ENCODE peak calls at places on chromosomes 13 and 19, in six cellular contexts. One of them, this sample, is unnamed.
A peak's percentile ranks its signal among the peaks of the same experiment; 100 is the strongest.

GRCh38 chr19:34556500-34556899 is 74.9 kb downstream of the WTIP start:
- DNase-seq in WERI-Rb-1: peak; percentile 56
- DNase-seq in CD4-positive, alpha-beta memory T cell: no peak
- DNase-seq in CD8-positive, alpha-beta T cell: no peak
- DNase-seq in CD4-positive, CD25-positive, alpha-beta regulatory T cell: peak; percentile 0
- DNase-seq in endodermal cell: peak; percentile 84
- DNase-seq in this sample: peak; percentile 36

GRCh38 chr13:94332360-94333040 is 147.0 kb downstream of the DCT start:
- DNase-seq in WERI-Rb-1: no peak
- DNase-seq in CD4-positive, alpha-beta memory T cell: no peak
- DNase-seq in CD8-positive, alpha-beta T cell: no peak
- DNase-seq in CD4-positive, CD25-positive, alpha-beta regulatory T cell: no peak
- DNase-seq in endodermal cell: no peak
- DNase-seq in this sample: no peak

GRCh38 chr19:55308281-55308680 is 16.9 kb downstream of the TMEM150B start:
- DNase-seq in WERI-Rb-1: no peak
- DNase-seq in CD4-positive, alpha-beta memory T cell: no peak
- DNase-seq in CD8-positive, alpha-beta T cell: no peak
- DNase-seq in CD4-positive, CD25-positive, alpha-beta regulatory T cell: no peak
- DNase-seq in endodermal cell: no peak
- DNase-seq in this sample: no peak

GRCh38 chr13:111642156-111642767 is 321.8 kb downstream of the TEX29 start:
- DNase-seq in WERI-Rb-1: no peak
- DNase-seq in CD4-positive, alpha-beta memory T cell: no peak
- DNase-seq in CD8-positive, alpha-beta T cell: no peak
- DNase-seq in CD4-positive, CD25-positive, alpha-beta regulatory T cell: no peak
- DNase-seq in endodermal cell: peak; percentile 31
- DNase-seq in this sample: no peak

GRCh38 chr19:16419671-16420394 is 51.9 kb downstream of the EPS15L1 start:
- DNase-seq in WERI-Rb-1: no peak
- DNase-seq in CD4-positive, alpha-beta memory T cell: no peak
- DNase-seq in CD8-positive, alpha-beta T cell: no peak
- DNase-seq in CD4-positive, CD25-positive, alpha-beta regulatory T cell: no peak
- DNase-seq in endodermal cell: peak; percentile 64
- DNase-seq in this sample: no peak

GRCh38 chr13:20151612-20152011 is 9.2 kb downstream of the GJA3 start:
- DNase-seq in WERI-Rb-1: no peak
- DNase-seq in CD4-positive, alpha-beta memory T cell: no peak
- DNase-seq in CD8-positive, alpha-beta T cell: peak; percentile 15
- DNase-seq in CD4-positive, CD25-positive, alpha-beta regulatory T cell: no peak
- DNase-seq in endodermal cell: no peak
- DNase-seq in this sample: peak; percentile 20

GRCh38 chr13:50244913-50245574 is 229.8 kb downstream of the KCNRG start:
- DNase-seq in WERI-Rb-1: no peak
- DNase-seq in CD4-positive, alpha-beta memory T cell: no peak
- DNase-seq in CD8-positive, alpha-beta T cell: no peak
- DNase-seq in CD4-positive, CD25-positive, alpha-beta regulatory T cell: peak; percentile 57
- DNase-seq in endodermal cell: no peak
- DNase-seq in this sample: peak; percentile 85

GRCh38 chr19:7541481-7541824 is 5.9 kb downstream of the PNPLA6 start:
- DNase-seq in WERI-Rb-1: no peak
- DNase-seq in CD4-positive, alpha-beta memory T cell: no peak
- DNase-seq in CD8-positive, alpha-beta T cell: no peak
- DNase-seq in CD4-positive, CD25-positive, alpha-beta regulatory T cell: no peak
- DNase-seq in endodermal cell: no peak
- DNase-seq in this sample: no peak

GRCh38 chr13:96696501-96696900 is 297.8 kb downstream of the OXGR1 start:
- DNase-seq in WERI-Rb-1: no peak
- DNase-seq in CD4-positive, alpha-beta memory T cell: no peak
- DNase-seq in CD8-positive, alpha-beta T cell: no peak
- DNase-seq in CD4-positive, CD25-positive, alpha-beta regulatory T cell: no peak
- DNase-seq in endodermal cell: no peak
- DNase-seq in this sample: no peak

GRCh38 chr13:98004107-98004506 is 50.6 kb downstream of the IPO5 start:
- DNase-seq in WERI-Rb-1: no peak
- DNase-seq in CD4-positive, alpha-beta memory T cell: no peak
- DNase-seq in CD8-positive, alpha-beta T cell: no peak
- DNase-seq in CD4-positive, CD25-positive, alpha-beta regulatory T cell: no peak
- DNase-seq in endodermal cell: no peak
- DNase-seq in this sample: no peak

GRCh38 chr13:108915095-108915633 is 285.8 kb downstream of the MYO16 start:
- DNase-seq in WERI-Rb-1: no peak
- DNase-seq in CD4-positive, alpha-beta memory T cell: no peak
- DNase-seq in CD8-positive, alpha-beta T cell: no peak
- DNase-seq in CD4-positive, CD25-positive, alpha-beta regulatory T cell: peak; percentile 28
- DNase-seq in endodermal cell: no peak
- DNase-seq in this sample: peak; percentile 25

GRCh38 chr13:59425211-59425721 is 738.5 kb downstream of the DIAPH3 start:
- DNase-seq in WERI-Rb-1: no peak
- DNase-seq in CD4-positive, alpha-beta memory T cell: no peak
- DNase-seq in CD8-positive, alpha-beta T cell: no peak
- DNase-seq in CD4-positive, CD25-positive, alpha-beta regulatory T cell: no peak
- DNase-seq in endodermal cell: no peak
- DNase-seq in this sample: no peak

GRCh38 chr19:18439025-18439909 is 1.3 kb upstream of the ISYNA1 start:
- DNase-seq in WERI-Rb-1: no peak
- DNase-seq in CD4-positive, alpha-beta memory T cell: no peak
- DNase-seq in CD8-positive, alpha-beta T cell: no peak
- DNase-seq in CD4-positive, CD25-positive, alpha-beta regulatory T cell: no peak
- DNase-seq in endodermal cell: peak; percentile 58
- DNase-seq in this sample: no peak

GRCh38 chr13:74889321-74889720 is 592.6 kb downstream of the TBC1D4 start:
- DNase-seq in WERI-Rb-1: no peak
- DNase-seq in CD4-positive, alpha-beta memory T cell: no peak
- DNase-seq in CD8-positive, alpha-beta T cell: no peak
- DNase-seq in CD4-positive, CD25-positive, alpha-beta regulatory T cell: no peak
- DNase-seq in endodermal cell: no peak
- DNase-seq in this sample: no peak

GRCh38 chr19:3670258-3670795 is 29.9 kb downstream of the PIP5K1C start:
- DNase-seq in WERI-Rb-1: peak; percentile 82
- DNase-seq in CD4-positive, alpha-beta memory T cell: no peak
- DNase-seq in CD8-positive, alpha-beta T cell: no peak
- DNase-seq in CD4-positive, CD25-positive, alpha-beta regulatory T cell: no peak
- DNase-seq in endodermal cell: peak; percentile 55
- DNase-seq in this sample: no peak

GRCh38 chr19:48896191-48896720 is 2.3 kb downstream of the TULP2 start:
- DNase-seq in WERI-Rb-1: no peak
- DNase-seq in CD4-positive, alpha-beta memory T cell: no peak
- DNase-seq in CD8-positive, alpha-beta T cell: peak; percentile 56
- DNase-seq in CD4-positive, CD25-positive, alpha-beta regulatory T cell: peak; percentile 47
- DNase-seq in endodermal cell: peak; percentile 98
- DNase-seq in this sample: no peak

GRCh38 chr19:6213696-6214585 is 65.8 kb downstream of the MLLT1 start:
- DNase-seq in WERI-Rb-1: no peak
- DNase-seq in CD4-positive, alpha-beta memory T cell: no peak
- DNase-seq in CD8-positive, alpha-beta T cell: no peak
- DNase-seq in CD4-positive, CD25-positive, alpha-beta regulatory T cell: no peak
- DNase-seq in endodermal cell: no peak
- DNase-seq in this sample: no peak

GRCh38 chr13:46609052-46609451 is 56.1 kb downstream of the LRCH1 start:
- DNase-seq in WERI-Rb-1: no peak
- DNase-seq in CD4-positive, alpha-beta memory T cell: no peak
- DNase-seq in CD8-positive, alpha-beta T cell: no peak
- DNase-seq in CD4-positive, CD25-positive, alpha-beta regulatory T cell: no peak
- DNase-seq in endodermal cell: no peak
- DNase-seq in this sample: no peak

GRCh38 chr13:65606622-65607021 is 1623.5 kb downstream of the PCDH9 start:
- DNase-seq in WERI-Rb-1: no peak
- DNase-seq in CD4-positive, alpha-beta memory T cell: no peak
- DNase-seq in CD8-positive, alpha-beta T cell: no peak
- DNase-seq in CD4-positive, CD25-positive, alpha-beta regulatory T cell: no peak
- DNase-seq in endodermal cell: no peak
- DNase-seq in this sample: no peak

GRCh38 chr19:7515471-7516226 is at the start of gene ZNF358:
- DNase-seq in WERI-Rb-1: peak; percentile 54
- DNase-seq in CD4-positive, alpha-beta memory T cell: no peak
- DNase-seq in CD8-positive, alpha-beta T cell: peak; percentile 63
- DNase-seq in CD4-positive, CD25-positive, alpha-beta regulatory T cell: peak; percentile 23
- DNase-seq in endodermal cell: peak; percentile 92
- DNase-seq in this sample: peak; percentile 85

GRCh38 chr19:43651758-43652545 is 12.3 kb upstream of the CADM4 start:
- DNase-seq in WERI-Rb-1: peak; percentile 77
- DNase-seq in CD4-positive, alpha-beta memory T cell: no peak
- DNase-seq in CD8-positive, alpha-beta T cell: peak; percentile 60
- DNase-seq in CD4-positive, CD25-positive, alpha-beta regulatory T cell: peak; percentile 72
- DNase-seq in endodermal cell: peak; percentile 87
- DNase-seq in this sample: peak; percentile 79

GRCh38 chr19:43773725-43774102 is 7.1 kb downstream of the KCNN4 start:
- DNase-seq in WERI-Rb-1: no peak
- DNase-seq in CD4-positive, alpha-beta memory T cell: no peak
- DNase-seq in CD8-positive, alpha-beta T cell: no peak
- DNase-seq in CD4-positive, CD25-positive, alpha-beta regulatory T cell: no peak
- DNase-seq in endodermal cell: no peak
- DNase-seq in this sample: no peak

GRCh38 chr13:33328691-33329090 is 43.1 kb upstream of the STARD13 start:
- DNase-seq in WERI-Rb-1: no peak
- DNase-seq in CD4-positive, alpha-beta memory T cell: no peak
- DNase-seq in CD8-positive, alpha-beta T cell: no peak
- DNase-seq in CD4-positive, CD25-positive, alpha-beta regulatory T cell: no peak
- DNase-seq in endodermal cell: no peak
- DNase-seq in this sample: no peak

GRCh38 chr13:101709952-101710351 is 257.5 kb downstream of the ITGBL1 start:
- DNase-seq in WERI-Rb-1: no peak
- DNase-seq in CD4-positive, alpha-beta memory T cell: no peak
- DNase-seq in CD8-positive, alpha-beta T cell: no peak
- DNase-seq in CD4-positive, CD25-positive, alpha-beta regulatory T cell: no peak
- DNase-seq in endodermal cell: no peak
- DNase-seq in this sample: no peak

GRCh38 chr19:47633996-47634395 is 25.1 kb downstream of the BICRA start:
- DNase-seq in WERI-Rb-1: no peak
- DNase-seq in CD4-positive, alpha-beta memory T cell: no peak
- DNase-seq in CD8-positive, alpha-beta T cell: no peak
- DNase-seq in CD4-positive, CD25-positive, alpha-beta regulatory T cell: no peak
- DNase-seq in endodermal cell: no peak
- DNase-seq in this sample: no peak
- H3K4me3 ChIP-seq in WERI-Rb-1: no peak overlapping the region
- H3K4me3 ChIP-seq in CD4-positive, alpha-beta memory T cell: no peak overlapping the region
- H3K4me3 ChIP-seq in CD8-positive, alpha-beta T cell: no peak overlapping the region
- H3K4me3 ChIP-seq in CD4-positive, CD25-positive, alpha-beta regulatory T cell: no peak overlapping the region
- H3K4me3 ChIP-seq in endodermal cell: no peak overlapping the region
- H3K4me3 ChIP-seq in this sample: no peak overlapping the region

GRCh38 chr13:43360196-43360595 is 336.8 kb downstream of the DNAJC15 start:
- DNase-seq in WERI-Rb-1: no peak
- DNase-seq in CD4-positive, alpha-beta memory T cell: no peak
- DNase-seq in CD8-positive, alpha-beta T cell: no peak
- DNase-seq in CD4-positive, CD25-positive, alpha-beta regulatory T cell: no peak
- DNase-seq in endodermal cell: no peak
- DNase-seq in this sample: no peak
- H3K4me3 ChIP-seq in WERI-Rb-1: no peak overlapping the region
- H3K4me3 ChIP-seq in CD4-positive, alpha-beta memory T cell: no peak overlapping the region
- H3K4me3 ChIP-seq in CD8-positive, alpha-beta T cell: no peak overlapping the region
- H3K4me3 ChIP-seq in CD4-positive, CD25-positive, alpha-beta regulatory T cell: no peak overlapping the region
- H3K4me3 ChIP-seq in endodermal cell: no peak overlapping the region
- H3K4me3 ChIP-seq in this sample: no peak overlapping the region

DNA sequence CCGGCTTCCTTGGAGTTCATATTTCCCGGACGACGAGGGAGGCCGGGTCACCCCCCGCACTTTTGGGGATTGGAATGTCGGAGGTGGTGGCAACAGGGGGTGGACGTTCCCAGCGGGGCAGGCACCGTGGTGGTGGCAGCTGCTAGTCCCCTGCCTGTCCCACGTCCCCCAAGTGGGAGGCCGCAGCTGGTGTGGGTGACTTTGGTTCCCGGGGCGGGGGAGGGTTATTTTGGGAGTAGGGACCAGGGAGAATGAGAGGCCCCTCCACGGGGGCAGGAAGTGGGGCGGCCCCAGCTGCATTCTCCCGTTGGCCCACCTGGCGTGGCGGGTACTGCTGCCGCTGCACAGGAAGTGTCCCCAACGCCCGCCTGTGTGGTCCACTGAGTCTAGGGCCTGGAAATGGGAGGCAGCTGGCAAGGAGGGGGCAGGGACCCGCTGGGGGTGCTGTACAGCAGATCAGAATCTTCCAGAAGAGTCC is 11.1 kb upstream of the PLIN3 start:
- DNase-seq in WERI-Rb-1: no peak
- DNase-seq in CD4-positive, alpha-beta memory T cell: no peak
- DNase-seq in CD8-positive, alpha-beta T cell: peak; percentile 54
- DNase-seq in CD4-positive, CD25-positive, alpha-beta regulatory T cell: no peak
- DNase-seq in endodermal cell: no peak
- DNase-seq in this sample: no peak
- H3K4me3 ChIP-seq in WERI-Rb-1: no peak overlapping the region
- H3K4me3 ChIP-seq in CD4-positive, alpha-beta memory T cell: no peak overlapping the region
- H3K4me3 ChIP-seq in CD8-positive, alpha-beta T cell: peak overlapping the region; percentile 11
- H3K4me3 ChIP-seq in CD4-positive, CD25-positive, alpha-beta regulatory T cell: no peak overlapping the region
- H3K4me3 ChIP-seq in endodermal cell: no peak overlapping the region
- H3K4me3 ChIP-seq in this sample: no peak overlapping the region

GRCh38 chr13:35857769-35858168 is 273.4 kb downstream of the DCLK1 start:
- DNase-seq in WERI-Rb-1: no peak
- DNase-seq in CD4-positive, alpha-beta memory T cell: no peak
- DNase-seq in CD8-positive, alpha-beta T cell: no peak
- DNase-seq in CD4-positive, CD25-positive, alpha-beta regulatory T cell: no peak
- DNase-seq in endodermal cell: peak; percentile 87
- DNase-seq in this sample: no peak

GRCh38 chr13:35854286-35854685 is 276.9 kb downstream of the DCLK1 start:
- DNase-seq in WERI-Rb-1: no peak
- DNase-seq in CD4-positive, alpha-beta memory T cell: no peak
- DNase-seq in CD8-positive, alpha-beta T cell: no peak
- DNase-seq in CD4-positive, CD25-positive, alpha-beta regulatory T cell: no peak
- DNase-seq in endodermal cell: no peak
- DNase-seq in this sample: no peak

GRCh38 chr13:35856084-35856483 is 275.1 kb downstream of the DCLK1 start:
- DNase-seq in WERI-Rb-1: no peak
- DNase-seq in CD4-positive, alpha-beta memory T cell: no peak
- DNase-seq in CD8-positive, alpha-beta T cell: no peak
- DNase-seq in CD4-positive, CD25-positive, alpha-beta regulatory T cell: no peak
- DNase-seq in endodermal cell: peak; percentile 64
- DNase-seq in this sample: no peak

GRCh38 chr13:35856721-35857346 is 274.3 kb downstream of the DCLK1 start:
- DNase-seq in WERI-Rb-1: no peak
- DNase-seq in CD4-positive, alpha-beta memory T cell: no peak
- DNase-seq in CD8-positive, alpha-beta T cell: no peak
- DNase-seq in CD4-positive, CD25-positive, alpha-beta regulatory T cell: no peak
- DNase-seq in endodermal cell: no peak
- DNase-seq in this sample: no peak

DNA sequence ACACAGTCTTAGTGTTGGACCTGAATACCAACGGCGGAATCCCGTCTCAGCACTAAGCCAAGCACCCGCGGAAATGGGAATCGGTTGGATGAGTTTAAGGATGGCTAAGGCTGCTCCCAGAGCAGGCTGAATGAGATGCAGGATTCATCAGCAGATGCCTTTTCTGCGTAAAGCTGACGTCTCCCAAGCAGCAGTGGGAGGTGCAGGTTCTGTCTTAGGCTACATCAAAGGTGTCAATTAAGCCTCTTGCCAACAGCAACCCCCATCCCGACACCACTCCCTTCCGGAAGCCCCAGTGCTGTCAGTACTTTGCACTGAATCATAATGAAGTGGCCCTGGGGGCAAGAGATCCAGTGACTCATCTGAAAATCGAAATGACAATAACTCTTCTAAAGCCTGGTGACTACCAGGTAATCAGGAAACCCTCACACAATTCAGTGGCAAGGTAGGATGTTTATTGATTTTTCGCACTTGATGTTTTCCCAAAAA is 275.6 kb downstream of the DCLK1 start:
- DNase-seq in WERI-Rb-1: no peak
- DNase-seq in CD4-positive, alpha-beta memory T cell: no peak
- DNase-seq in CD8-positive, alpha-beta T cell: no peak
- DNase-seq in CD4-positive, CD25-positive, alpha-beta regulatory T cell: no peak
- DNase-seq in endodermal cell: peak; percentile 96
- DNase-seq in this sample: no peak
- H3K4me3 ChIP-seq in WERI-Rb-1: no peak overlapping the region
- H3K4me3 ChIP-seq in CD4-positive, alpha-beta memory T cell: no peak overlapping the region
- H3K4me3 ChIP-seq in CD8-positive, alpha-beta T cell: no peak overlapping the region
- H3K4me3 ChIP-seq in CD4-positive, CD25-positive, alpha-beta regulatory T cell: no peak overlapping the region
- H3K4me3 ChIP-seq in endodermal cell: peak overlapping the region; percentile 7
- H3K4me3 ChIP-seq in this sample: no peak overlapping the region

GRCh38 chr13:110306960-110307696 is at the start of the genes COL4A1 and COL4A2:
- DNase-seq in WERI-Rb-1: peak; percentile 79
- DNase-seq in CD4-positive, alpha-beta memory T cell: no peak
- DNase-seq in CD8-positive, alpha-beta T cell: no peak
- DNase-seq in CD4-positive, CD25-positive, alpha-beta regulatory T cell: no peak
- DNase-seq in endodermal cell: peak; percentile 90
- DNase-seq in this sample: no peak
- H3K4me3 ChIP-seq in WERI-Rb-1: peak within 1 kb of the TSS; percentile 77
- H3K4me3 ChIP-seq in CD4-positive, alpha-beta memory T cell: no peak within 1 kb of the TSS
- H3K4me3 ChIP-seq in CD8-positive, alpha-beta T cell: no peak within 1 kb of the TSS
- H3K4me3 ChIP-seq in CD4-positive, CD25-positive, alpha-beta regulatory T cell: no peak within 1 kb of the TSS
- H3K4me3 ChIP-seq in endodermal cell: peak within 1 kb of the TSS; percentile 92
- H3K4me3 ChIP-seq in this sample: no peak within 1 kb of the TSS